ENCODE peak calls at places on chromosomes 7 and 10, in ten cellular contexts. T, V, H, E, I, U, Z, B, Y and A are unnamed samples.

GRCh38 chr10:33952692-33953360 is 618.4 kb upstream of the NRP1 start:
- DNase-seq in B (no peak), I (no peak), H (no peak), Z (no peak), T (no peak), Y (no peak), U (peak; percentile 65), E (no peak), V (peak; percentile 84), A (no peak)

GRCh38 chr10:73232887-73233286 is 14.2 kb downstream of the DNAJC9 start:
- DNase-seq in V (no peak), I (no peak), T (no peak), U (no peak), Z (no peak), E (no peak), Y (no peak), H (no peak), B (peak; percentile 45), A (no peak)

GRCh38 chr10:30893208-30893607 is 138.5 kb downstream of the ZNF438 start:
- DNase-seq in U (no peak), Y (no peak), T (no peak), E (no peak), B (no peak), V (no peak), H (no peak), Z (no peak), I (no peak), A (no peak)

GRCh38 chr7:55409474-55410225 is 44.5 kb downstream of the LANCL2 start:
- DNase-seq in Z (peak; percentile 9), B (no peak), E (no peak), Y (peak; percentile 5), H (no peak), U (no peak), T (no peak), I (no peak), V (no peak), A (no peak)

GRCh38 chr10:42553064-42553407 is 85.3 kb downstream of the ZNF33B start:
- DNase-seq in T (no peak), E (no peak), H (no peak), B (no peak), V (no peak), Z (no peak), I (no peak), Y (no peak), U (no peak), A (peak; percentile 35)

GRCh38 chr10:60877066-60877776 is 66.8 kb downstream of the RHOBTB1 start:
- DNase-seq in U (no peak), I (no peak), E (no peak), T (no peak), Y (no peak), Z (no peak), B (no peak), V (no peak), H (no peak), A (no peak)

GRCh38 chr10:77104459-77104980 is 533.1 kb downstream of the KCNMA1 start:
- DNase-seq in Z (no peak), B (no peak), I (peak; percentile 86), U (peak; percentile 99), E (no peak), V (peak; percentile 68), T (no peak), Y (no peak), H (peak; percentile 66), A (peak; percentile 50)

GRCh38 chr7:100107890-100108289 is 6.4 kb downstream of the AP4M1 start:
- DNase-seq in I (no peak), Z (no peak), H (no peak), B (no peak), V (no peak), Y (no peak), U (no peak), E (no peak), T (no peak), A (no peak)

GRCh38 chr7:7498881-7499280 is 36.8 kb downstream of the COL28A1 start:
- DNase-seq in B (no peak), U (no peak), Z (no peak), V (no peak), H (no peak), T (no peak), E (no peak), Y (peak; percentile 2), I (no peak), A (no peak)

GRCh38 chr7:15675379-15675778 is 11.1 kb downstream of the MEOX2 start:
- DNase-seq in E (no peak), Z (no peak), T (no peak), Y (no peak), H (no peak), V (no peak), I (no peak), U (no peak), B (no peak), A (no peak)

GRCh38 chr7:140289804-140290203 is 108.5 kb downstream of the SLC37A3 start:
- DNase-seq in I (no peak), H (no peak), B (no peak), V (no peak), Y (no peak), E (no peak), Z (no peak), T (no peak), U (no peak), A (no peak)

GRCh38 chr7:145216876-145217275 is 381.0 kb upstream of the TPK1 start:
- DNase-seq in T (no peak), I (no peak), B (no peak), V (no peak), Z (no peak), H (no peak), E (no peak), U (no peak), Y (no peak), A (no peak)

DNA sequence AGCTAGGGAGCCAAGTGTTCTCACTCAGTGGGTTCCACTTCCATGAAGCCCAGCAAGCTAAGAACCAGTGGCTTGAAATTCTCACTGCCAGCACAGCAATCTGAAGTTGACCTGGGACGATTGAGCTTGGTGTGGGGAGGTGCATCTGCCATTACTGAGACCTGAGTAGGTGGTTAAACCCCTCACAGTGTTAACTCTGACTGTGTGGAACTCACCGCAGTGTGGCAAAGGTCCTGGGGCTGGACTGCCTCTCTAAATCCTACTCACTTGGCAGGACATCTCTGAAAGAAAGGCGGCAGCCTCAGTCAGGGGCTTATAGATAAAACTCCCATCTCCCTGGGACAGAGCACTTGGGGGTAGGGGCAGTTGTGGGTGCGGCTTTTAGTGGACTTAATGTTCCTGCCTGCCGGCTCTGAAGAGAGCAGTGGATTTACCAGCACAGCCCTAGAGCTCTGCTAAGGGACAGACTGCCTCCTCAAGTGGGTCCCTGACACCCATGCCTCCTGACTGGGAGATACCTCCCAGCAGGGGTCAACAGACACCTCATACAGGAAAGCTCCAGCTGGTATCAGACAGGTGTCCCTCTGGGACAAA is 143.1 kb downstream of the PDE1C start:
- DNase-seq in Y (no peak), V (no peak), I (no peak), H (no peak), U (no peak), Z (no peak), E (no peak), B (no peak), T (no peak), A (no peak)
- TF ChIP-seq CTCF in Y (no peak), V (no peak), I (no peak), H (no peak), U (no peak), Z (no peak), E (no peak), B (no peak), T (no peak), A (no peak)

GRCh38 chr7:127374181-127374580 is 18.3 kb downstream of the ZNF800 start:
- DNase-seq in I (no peak), V (no peak), T (no peak), E (no peak), Z (no peak), H (no peak), U (no peak), B (no peak), Y (no peak), A (no peak)
- H3K36me3 ChIP-seq in I (no peaks in the 10 kb centered on the region), V (peaks cover 42% of the 10 kb centered on the region), T (peaks cover 4% of the 10 kb centered on the region), E (peaks cover 19% of the 10 kb centered on the region), Z (peaks cover 42% of the 10 kb centered on the region), H (peaks cover 4% of the 10 kb centered on the region), U (peaks cover 22% of the 10 kb centered on the region), B (no peaks in the 10 kb centered on the region), Y (peaks cover 45% of the 10 kb centered on the region), A (peaks cover 18% of the 10 kb centered on the region)

GRCh38 chr7:98128346-98128745 is 21.7 kb downstream of the LMTK2 start:
- DNase-seq in V (no peak), U (no peak), I (no peak), Y (no peak), H (no peak), E (no peak), Z (no peak), T (no peak), B (no peak), A (no peak)
- H3K4me1 ChIP-seq in V (peaks cover 16% of the 10 kb centered on the region), U (peaks cover 14% of the 10 kb centered on the region), I (peaks cover 22% of the 10 kb centered on the region), Y (peaks cover 18% of the 10 kb centered on the region), H (no peaks in the 10 kb centered on the region), E (no peaks in the 10 kb centered on the region), Z (peaks cover 16% of the 10 kb centered on the region), T (no peaks in the 10 kb centered on the region), B (peaks cover 5% of the 10 kb centered on the region), A (peaks cover 8% of the 10 kb centered on the region)

GRCh38 chr7:105875505-105875904 is 894 bp downstream of the ATXN7L1 start:
- DNase-seq in Z (no peak), T (no peak), B (no peak), H (no peak), Y (no peak), V (no peak), E (no peak), U (no peak), I (no peak), A (no peak)

GRCh38 chr7:105878746-105879605 is 2.6 kb upstream of the ATXN7L1 start:
- DNase-seq in T (no peak), V (no peak), Y (no peak), U (no peak), E (no peak), Z (no peak), B (no peak), I (no peak), H (no peak), A (no peak)

GRCh38 chr7:105877736-105878135 is 1.3 kb upstream of the ATXN7L1 start:
- DNase-seq in E (no peak), I (no peak), B (no peak), T (no peak), Y (no peak), Z (peak; percentile 30), H (no peak), U (no peak), V (no peak), A (no peak)

GRCh38 chr7:105876091-105876963 is at the start of gene ATXN7L1:
- DNase-seq in E (peak; percentile 84), Z (peak; percentile 99), B (peak; percentile 98), I (peak; percentile 98), Y (peak; percentile 98), V (peak; percentile 96), U (peak; percentile 92), T (peak; percentile 96), H (peak; percentile 85), A (peak; percentile 93)

DNA sequence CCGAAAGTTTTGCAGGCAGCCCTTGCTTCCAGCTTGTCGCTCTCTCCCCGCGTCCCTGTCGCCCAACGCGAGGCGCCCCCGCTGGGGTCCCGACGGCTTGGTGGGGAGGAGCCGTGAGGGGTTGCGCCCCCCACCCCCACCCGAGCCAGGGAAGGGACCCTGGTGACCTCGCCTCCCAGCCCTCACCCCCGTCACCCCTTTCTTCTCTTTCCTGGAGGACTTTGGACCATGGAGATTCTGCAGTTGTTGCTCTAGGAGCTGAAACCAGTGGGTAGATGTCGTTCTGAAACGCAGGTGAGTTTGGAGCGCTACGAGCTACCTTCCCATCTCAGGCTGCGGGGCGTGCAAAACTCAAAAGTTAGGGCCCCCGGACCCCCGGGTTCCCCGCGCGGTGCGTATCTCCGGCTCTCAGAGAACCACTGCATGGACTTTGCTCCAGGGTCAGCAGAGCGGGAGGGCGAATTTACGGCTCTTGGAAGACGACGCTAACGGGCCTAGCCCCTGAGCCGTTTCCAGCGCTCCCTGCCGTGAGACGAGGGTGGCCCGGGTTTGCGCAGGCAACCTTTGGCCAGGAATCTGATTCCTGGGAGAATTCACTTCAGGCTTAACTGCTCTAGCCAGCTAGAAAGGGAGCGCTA is 684 bp upstream of the ATXN7L1 start:
- DNase-seq in H (no peak), E (no peak), B (peak; percentile 84), I (peak; percentile 80), T (peak; percentile 15), Y (peak; percentile 74), Z (peak; percentile 53), V (peak; percentile 29), U (peak; percentile 18), A (no peak)
- TF ChIP-seq CTCF in H (no peak), E (peak; percentile 14), B (no peak), I (no peak), T (no peak), Y (peak; percentile 22), Z (no peak), V (peak; percentile 22), U (no peak), A (no peak)